ENCODE peak calls at places on chromosomes 13 and 19, in four cellular contexts. One of them, this sample, is unnamed.

GRCh38 chr13:73825143-73825542 is 309.1 kb downstream of the KLF12 start:
- DNase-seq in suprapubic skin: no peak
- DNase-seq in retinal pigment epithelial cell: no peak
- DNase-seq in hepatocyte: no peak
- DNase-seq in this sample: no peak

GRCh38 chr13:95564948-95565347 is 12.4 kb downstream of the CLDN10 start:
- DNase-seq in suprapubic skin: no peak
- DNase-seq in retinal pigment epithelial cell: no peak
- DNase-seq in hepatocyte: no peak
- DNase-seq in this sample: peak; percentile 89

GRCh38 chr19:16548956-16549355 is 6.7 kb upstream of the CHERP start:
- DNase-seq in suprapubic skin: no peak
- DNase-seq in retinal pigment epithelial cell: no peak
- DNase-seq in hepatocyte: no peak
- DNase-seq in this sample: no peak

GRCh38 chr19:48988860-48989259 is 4.2 kb downstream of the GYS1 start:
- DNase-seq in suprapubic skin: no peak
- DNase-seq in retinal pigment epithelial cell: no peak
- DNase-seq in hepatocyte: no peak
- DNase-seq in this sample: no peak

GRCh38 chr13:25149670-25150069 is 22.4 kb downstream of the AMER2 start:
- DNase-seq in suprapubic skin: no peak
- DNase-seq in retinal pigment epithelial cell: no peak
- DNase-seq in hepatocyte: no peak
- DNase-seq in this sample: no peak

GRCh38 chr13:39451860-39452301 is 151.1 kb downstream of the LHFPL6 start:
- DNase-seq in suprapubic skin: no peak
- DNase-seq in retinal pigment epithelial cell: peak; percentile 47
- DNase-seq in hepatocyte: no peak
- DNase-seq in this sample: peak; percentile 79

GRCh38 chr19:43620061-43621001 is 902 bp upstream of the ZNF428 start:
- DNase-seq in suprapubic skin: no peak
- DNase-seq in retinal pigment epithelial cell: no peak
- DNase-seq in hepatocyte: no peak
- DNase-seq in this sample: no peak

GRCh38 chr19:49333426-49334288 is 1.5 kb upstream of the CD37 start:
- DNase-seq in suprapubic skin: no peak
- DNase-seq in retinal pigment epithelial cell: no peak
- DNase-seq in hepatocyte: no peak
- DNase-seq in this sample: no peak

GRCh38 chr19:18223860-18224524 is 2.2 kb downstream of the PDE4C start:
- DNase-seq in suprapubic skin: peak; percentile 78
- DNase-seq in retinal pigment epithelial cell: no peak
- DNase-seq in hepatocyte: peak; percentile 64
- DNase-seq in this sample: no peak

GRCh38 chr13:105311094-105311493 is 1224.4 kb downstream of the EFNB2 start:
- DNase-seq in suprapubic skin: no peak
- DNase-seq in retinal pigment epithelial cell: no peak
- DNase-seq in hepatocyte: no peak
- DNase-seq in this sample: no peak

GRCh38 chr13:27765650-27766049 is 26.6 kb upstream of the GSX1 start:
- DNase-seq in suprapubic skin: no peak
- DNase-seq in retinal pigment epithelial cell: no peak
- DNase-seq in hepatocyte: no peak
- DNase-seq in this sample: no peak

GRCh38 chr13:40460116-40460515 is 206.3 kb downstream of the FOXO1 start:
- DNase-seq in suprapubic skin: no peak
- DNase-seq in retinal pigment epithelial cell: no peak
- DNase-seq in hepatocyte: no peak
- DNase-seq in this sample: peak; percentile 51

GRCh38 chr19:42197375-42197817 is 20.1 kb downstream of the DEDD2 start:
- DNase-seq in suprapubic skin: no peak
- DNase-seq in retinal pigment epithelial cell: no peak
- DNase-seq in hepatocyte: peak; percentile 32
- DNase-seq in this sample: no peak

GRCh38 chr19:56671613-56671994 is at the start of gene ZNF835:
- DNase-seq in suprapubic skin: peak; percentile 86
- DNase-seq in retinal pigment epithelial cell: no peak
- DNase-seq in hepatocyte: no peak
- DNase-seq in this sample: peak; percentile 53

GRCh38 chr19:13521066-13521465 is 14.8 kb upstream of the CACNA1A start:
- DNase-seq in suprapubic skin: no peak
- DNase-seq in retinal pigment epithelial cell: no peak
- DNase-seq in hepatocyte: no peak
- DNase-seq in this sample: no peak

GRCh38 chr19:13530720-13531119 is 24.4 kb upstream of the CACNA1A start:
- DNase-seq in suprapubic skin: no peak
- DNase-seq in retinal pigment epithelial cell: no peak
- DNase-seq in hepatocyte: no peak
- DNase-seq in this sample: no peak

GRCh38 chr19:13526552-13526951 is 20.3 kb upstream of the CACNA1A start:
- DNase-seq in suprapubic skin: no peak
- DNase-seq in retinal pigment epithelial cell: no peak
- DNase-seq in hepatocyte: no peak
- DNase-seq in this sample: peak; percentile 19
- TF ChIP-seq CTCF in suprapubic skin: no peak
- TF ChIP-seq CTCF in retinal pigment epithelial cell: peak; percentile 36
- TF ChIP-seq CTCF in hepatocyte: no peak
- TF ChIP-seq CTCF in this sample: peak; percentile 35

GRCh38 chr19:1133471-1133929 is 29.7 kb downstream of the GPX4 start:
- DNase-seq in suprapubic skin: no peak
- DNase-seq in retinal pigment epithelial cell: no peak
- DNase-seq in hepatocyte: no peak
- DNase-seq in this sample: no peak

GRCh38 chr19:1134431-1134830 is 30.6 kb downstream of the GPX4 start:
- DNase-seq in suprapubic skin: no peak
- DNase-seq in retinal pigment epithelial cell: no peak
- DNase-seq in hepatocyte: no peak
- DNase-seq in this sample: no peak

GRCh38 chr19:1130801-1131717 is 27.3 kb downstream of the GPX4 start:
- DNase-seq in suprapubic skin: no peak
- DNase-seq in retinal pigment epithelial cell: no peak
- DNase-seq in hepatocyte: no peak
- DNase-seq in this sample: no peak

GRCh38 chr19:1131718-1132552 is 28.1 kb downstream of the GPX4 start:
- DNase-seq in suprapubic skin: peak; percentile 95
- DNase-seq in retinal pigment epithelial cell: peak; percentile 60
- DNase-seq in hepatocyte: peak; percentile 93
- DNase-seq in this sample: peak; percentile 93

GRCh38 chr19:1132625-1133383 is 29.0 kb downstream of the GPX4 start:
- DNase-seq in suprapubic skin: no peak
- DNase-seq in retinal pigment epithelial cell: no peak
- DNase-seq in hepatocyte: no peak
- DNase-seq in this sample: peak; percentile 45
- H3K4me3 ChIP-seq in suprapubic skin: peak overlapping the region; percentile 63
- H3K4me3 ChIP-seq in retinal pigment epithelial cell: peak overlapping the region; percentile 63
- H3K4me3 ChIP-seq in hepatocyte: no peak overlapping the region
- H3K4me3 ChIP-seq in this sample: peak overlapping the region; percentile 90

GRCh38 chr13:109500146-109500773 is 286.1 kb downstream of the IRS2 start:
- DNase-seq in suprapubic skin: no peak
- DNase-seq in retinal pigment epithelial cell: no peak
- DNase-seq in hepatocyte: no peak
- DNase-seq in this sample: peak; percentile 26
- TF ChIP-seq CTCF in suprapubic skin: no peak
- TF ChIP-seq CTCF in retinal pigment epithelial cell: peak; percentile 19
- TF ChIP-seq CTCF in hepatocyte: no peak
- TF ChIP-seq CTCF in this sample: no peak

GRCh38 chr19:31418055-31418454 is 68.8 kb upstream of the TSHZ3 start:
- DNase-seq in suprapubic skin: no peak
- DNase-seq in retinal pigment epithelial cell: no peak
- DNase-seq in hepatocyte: peak; percentile 37
- DNase-seq in this sample: no peak
- H3K4me3 ChIP-seq in suprapubic skin: no peak overlapping the region
- H3K4me3 ChIP-seq in retinal pigment epithelial cell: no peak overlapping the region
- H3K4me3 ChIP-seq in hepatocyte: no peak overlapping the region
- H3K4me3 ChIP-seq in this sample: no peak overlapping the region

GRCh38 chr19:2663920-2664571 is 38.4 kb downstream of the GNG7 start:
- DNase-seq in suprapubic skin: no peak
- DNase-seq in retinal pigment epithelial cell: no peak
- DNase-seq in hepatocyte: no peak
- DNase-seq in this sample: no peak
- TF ChIP-seq CTCF in suprapubic skin: no peak
- TF ChIP-seq CTCF in retinal pigment epithelial cell: no peak
- TF ChIP-seq CTCF in hepatocyte: no peak
- TF ChIP-seq CTCF in this sample: no peak

GRCh38 chr13:113862191-113862765 is 1.6 kb downstream of the GAS6 start:
- DNase-seq in suprapubic skin: peak; percentile 61
- DNase-seq in retinal pigment epithelial cell: no peak
- DNase-seq in hepatocyte: no peak
- DNase-seq in this sample: no peak
- H3K4me3 ChIP-seq in suprapubic skin: peak overlapping the region; percentile 65
- H3K4me3 ChIP-seq in retinal pigment epithelial cell: peak overlapping the region; percentile 50
- H3K4me3 ChIP-seq in hepatocyte: peak overlapping the region; percentile 57
- H3K4me3 ChIP-seq in this sample: peak overlapping the region; percentile 57

GRCh38 chr19:52739576-52739975 is 4.7 kb upstream of the ZNF611 start:
- DNase-seq in suprapubic skin: no peak
- DNase-seq in retinal pigment epithelial cell: no peak
- DNase-seq in hepatocyte: no peak
- DNase-seq in this sample: no peak

GRCh38 chr19:52734893-52735661 is at the start of gene ZNF611:
- DNase-seq in suprapubic skin: peak; percentile 99
- DNase-seq in retinal pigment epithelial cell: peak; percentile 66
- DNase-seq in hepatocyte: peak; percentile 99
- DNase-seq in this sample: peak; percentile 96

GRCh38 chr19:52735734-52736133 is 890 bp upstream of the ZNF611 start:
- DNase-seq in suprapubic skin: peak; percentile 67
- DNase-seq in retinal pigment epithelial cell: no peak
- DNase-seq in hepatocyte: peak; percentile 90
- DNase-seq in this sample: no peak

DNA sequence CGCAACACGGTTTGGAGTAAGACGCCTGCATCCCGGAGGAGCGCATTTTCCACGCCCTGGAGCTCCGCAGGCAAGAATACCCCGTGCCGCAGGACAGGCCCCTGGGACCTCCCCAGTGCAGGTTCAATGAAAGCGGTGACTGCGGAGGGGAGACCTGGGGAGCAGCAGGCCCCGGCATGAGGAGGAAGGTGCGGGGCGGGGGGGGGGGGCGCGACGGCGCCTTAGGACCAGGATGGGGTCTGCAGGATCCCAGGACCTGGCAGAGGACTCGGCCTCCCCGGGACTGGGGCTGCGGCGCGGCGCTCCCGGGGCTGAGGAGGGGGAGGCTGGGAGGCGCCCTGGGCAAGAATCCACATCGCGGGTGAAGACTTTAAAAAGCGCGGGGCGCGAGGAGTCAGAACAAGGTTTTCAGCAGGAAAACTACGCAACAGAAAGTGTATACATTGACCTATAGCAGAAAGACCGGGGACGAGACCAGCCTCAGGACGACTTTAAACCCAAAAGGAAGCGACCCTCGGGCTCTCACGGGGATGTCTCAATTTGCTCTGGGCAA is 428 bp downstream of the ZNF611 start:
- DNase-seq in suprapubic skin: no peak
- DNase-seq in retinal pigment epithelial cell: no peak
- DNase-seq in hepatocyte: peak; percentile 40
- DNase-seq in this sample: no peak
- TF ChIP-seq CTCF in suprapubic skin: no peak
- TF ChIP-seq CTCF in retinal pigment epithelial cell: no peak
- TF ChIP-seq CTCF in hepatocyte: no peak
- TF ChIP-seq CTCF in this sample: no peak

DNA sequence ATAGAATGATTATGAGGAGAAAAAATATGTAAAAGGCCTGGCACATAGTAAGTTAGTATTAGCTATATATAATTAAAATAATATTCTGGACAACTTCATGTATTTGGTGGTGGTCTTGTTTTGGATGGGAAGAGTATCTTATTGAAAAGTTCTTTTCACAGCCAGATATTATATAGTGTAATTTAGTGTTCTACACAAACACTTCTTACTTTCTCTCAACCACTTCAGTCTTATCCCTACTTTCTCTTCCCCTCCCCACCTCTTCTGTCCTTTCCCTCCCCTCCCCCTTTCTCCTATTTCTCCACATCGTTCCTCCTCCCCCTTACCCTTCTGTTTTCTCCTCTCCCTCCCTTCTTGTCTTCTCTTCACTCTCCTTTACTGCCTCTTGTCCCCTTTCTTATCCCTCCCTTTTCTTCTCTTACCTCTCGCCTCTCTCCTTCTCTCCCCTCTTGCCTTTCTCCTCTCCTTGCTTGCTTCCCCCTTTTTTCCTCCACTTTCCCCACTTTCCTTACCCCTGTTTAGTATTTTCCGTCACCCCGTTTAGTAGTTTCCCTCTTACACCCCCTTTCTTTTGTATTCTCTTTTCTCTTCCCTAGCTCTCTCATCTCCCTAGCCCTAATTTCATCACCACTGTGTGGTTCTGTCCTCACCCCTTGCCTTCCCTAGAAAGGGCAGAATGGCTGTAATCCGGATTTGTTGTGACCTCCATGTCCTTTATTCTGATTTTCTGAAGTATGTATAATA is 107.2 kb upstream of the MLNR start:
- DNase-seq in suprapubic skin: no peak
- DNase-seq in retinal pigment epithelial cell: no peak
- DNase-seq in hepatocyte: no peak
- DNase-seq in this sample: peak; percentile 32
- H3K4me3 ChIP-seq in suprapubic skin: no peak overlapping the region
- H3K4me3 ChIP-seq in retinal pigment epithelial cell: peak overlapping the region; percentile 9
- H3K4me3 ChIP-seq in hepatocyte: no peak overlapping the region
- H3K4me3 ChIP-seq in this sample: no peak overlapping the region

DNA sequence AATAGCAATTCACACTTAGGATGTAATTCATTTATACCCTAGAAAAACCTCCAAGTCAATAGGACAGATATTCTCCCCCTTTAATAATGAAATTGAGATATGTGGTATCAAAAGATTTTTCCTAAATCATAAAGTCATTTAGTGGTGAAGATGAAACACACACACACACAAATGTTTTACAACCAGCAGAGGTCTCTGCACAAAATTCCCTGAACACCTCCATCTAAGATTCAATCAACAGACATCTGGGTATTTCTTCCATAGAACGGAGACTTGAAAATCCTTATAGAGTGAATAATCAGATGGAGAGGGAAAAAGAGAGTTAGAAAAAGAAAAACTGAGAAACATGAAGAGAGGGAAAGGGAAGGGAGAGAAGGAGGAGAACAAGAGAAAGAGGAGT is 52.8 kb downstream of the MYCBP2 start:
- DNase-seq in suprapubic skin: no peak
- DNase-seq in retinal pigment epithelial cell: no peak
- DNase-seq in hepatocyte: no peak
- DNase-seq in this sample: peak; percentile 2
- TF ChIP-seq CTCF in suprapubic skin: no peak
- TF ChIP-seq CTCF in retinal pigment epithelial cell: no peak
- TF ChIP-seq CTCF in hepatocyte: no peak
- TF ChIP-seq CTCF in this sample: no peak

GRCh38 chr13:48978942-48979601 is 3.4 kb downstream of the FNDC3A start:
- DNase-seq in suprapubic skin: no peak
- DNase-seq in retinal pigment epithelial cell: no peak
- DNase-seq in hepatocyte: no peak
- DNase-seq in this sample: peak; percentile 37
- H3K4me3 ChIP-seq in suprapubic skin: no peak overlapping the region
- H3K4me3 ChIP-seq in retinal pigment epithelial cell: no peak overlapping the region
- H3K4me3 ChIP-seq in hepatocyte: no peak overlapping the region
- H3K4me3 ChIP-seq in this sample: no peak overlapping the region